ENCODE peak calls at places on chromosomes 6 and 20, in four cellular contexts. D is H54, S is caudate nucleus, W is T-helper 2 cell. I is an unnamed sample.

GRCh38 chr6:140046030-140046632 is 671.7 kb upstream of the CITED2 start:
- DNase-seq in W (no peak), S (no peak), D (no peak), I (no peak)

GRCh38 chr6:134352786-134353480 is 35.0 kb upstream of the SGK1 start:
- DNase-seq in S (no peak), D (no peak), W (no peak), I (no peak)

GRCh38 chr6:67792996-67793395 is 842.1 kb upstream of the ADGRB3 start:
- DNase-seq in W (no peak), S (no peak), D (no peak), I (no peak)

GRCh38 chr6:64516393-64516792 is 880.8 kb downstream of the PHF3 start:
- DNase-seq in S (no peak), W (no peak), D (no peak), I (no peak)

GRCh38 chr6:116472710-116473109 is 11.5 kb downstream of the CALHM6 start:
- DNase-seq in D (no peak), S (no peak), W (no peak), I (no peak)

GRCh38 chr20:57622579-57623381 is 2.6 kb upstream of the ZBP1 start:
- DNase-seq in W (peak), D (peak), S (no peak), I (peak)

GRCh38 chr6:81704700-81705099 is 47.8 kb downstream of the TENT5A start:
- DNase-seq in D (no peak), W (no peak), S (no peak), I (no peak)

GRCh38 chr6:33432546-33432945 is 12.7 kb downstream of the SYNGAP1 start:
- DNase-seq in D (no peak), W (no peak), S (no peak), I (no peak)

GRCh38 chr20:60254901-60255411 is 296.7 kb downstream of the CDH26 start:
- DNase-seq in W (no peak), S (no peak), D (peak), I (no peak)

GRCh38 chr6:108243836-108244235 is 17.0 kb downstream of the SNX3 start:
- DNase-seq in S (no peak), W (no peak), D (no peak), I (no peak)

GRCh38 chr6:1003394-1004160 is 308.3 kb upstream of the FOXQ1 start:
- DNase-seq in S (no peak), D (no peak), W (no peak), I (no peak)

GRCh38 chr6:154408906-154409500 is 52.4 kb upstream of the IPCEF1 start:
- DNase-seq in D (no peak), S (no peak), W (no peak), I (peak)

GRCh38 chr20:20744170-20744725 is 31.8 kb upstream of the RALGAPA2 start:
- DNase-seq in W (no peak), D (no peak), S (no peak), I (no peak)